ENCODE peak calls at places on chromosomes 3 and 15, in eight cellular contexts. Q is endothelial cell; G is HL-60; X is stomach; P is CD8-positive, alpha-beta memory T cell; E is H54; T is WTC11; F is iris pigment epithelial cell. H is an unnamed sample.

GRCh38 chr15:79608041-79608440 is 175.9 kb downstream of the MINAR1 start:
- DNase-seq in Q (no peak), G (no peak), X (no peak), P (no peak), E (no peak), T (no peak), F (no peak), H (no peak)

GRCh38 chr3:146159616-146160232 is 1.3 kb downstream of the PLOD2 start:
- DNase-seq in Q (no peak), G (no peak), X (no peak), P (no peak), E (no peak), T (no peak), F (no peak), H (no peak)

GRCh38 chr15:43912991-43913927 is 86.5 kb downstream of the WDR76 start:
- DNase-seq in Q (no peak), G (no peak), X (no peak), P (no peak), E (peak), T (no peak), F (peak), H (no peak)

GRCh38 chr3:117589454-117589853 is 879.9 kb downstream of the TUSC7 start:
- DNase-seq in Q (no peak), G (no peak), X (no peak), P (no peak), E (no peak), T (no peak), F (no peak), H (no peak)

GRCh38 chr15:65595960-65596359 is 15.0 kb downstream of the INTS14 start:
- DNase-seq in Q (peak), G (no peak), X (no peak), P (no peak), E (no peak), T (peak), F (no peak), H (no peak)

GRCh38 chr3:31105438-31106077 is 211.1 kb upstream of the GADL1 start:
- DNase-seq in Q (no peak), G (peak), X (no peak), P (no peak), E (peak), T (no peak), F (peak), H (no peak)

GRCh38 chr15:66912441-66912840 is 153.0 kb upstream of the SMAD3 start:
- DNase-seq in Q (no peak), G (no peak), X (no peak), P (no peak), E (no peak), T (no peak), F (no peak), H (no peak)

GRCh38 chr3:67610458-67610857 is 44.0 kb downstream of the SUCLG2 start:
- DNase-seq in Q (no peak), G (no peak), X (no peak), P (no peak), E (peak), T (no peak), F (peak), H (no peak)

GRCh38 chr3:127037971-127038446 is 55.1 kb downstream of the PLXNA1 start:
- DNase-seq in Q (no peak), G (no peak), X (no peak), P (peak), E (no peak), T (no peak), F (no peak), H (no peak)

GRCh38 chr15:89198196-89198595 is 23.2 kb downstream of the RLBP1 start:
- DNase-seq in Q (no peak), G (no peak), X (no peak), P (no peak), E (no peak), T (no peak), F (no peak), H (no peak)

GRCh38 chr15:34119291-34119690 is 17.4 kb downstream of the PGBD4 start:
- DNase-seq in Q (no peak), G (no peak), X (no peak), P (no peak), E (no peak), T (no peak), F (peak), H (no peak)

GRCh38 chr3:99126291-99126690 is 224.8 kb upstream of the DCBLD2 start:
- DNase-seq in Q (no peak), G (no peak), X (no peak), P (no peak), E (no peak), T (no peak), F (peak), H (no peak)